ENCODE peak calls at places on chromosomes 11 and 22, in ten cellular contexts. F is neural progenitor cell, D is heart left ventricle, V is aorta, I is fibroblast of lung, O is A549, T is iPS DF 6.9, U is upper lobe of right lung, M is mesendoderm, P is tibial nerve. R is an unnamed sample. For H3K4me1, the result is how much of the 10 kb centered on the place peaks cover.

GRCh38 chr11:79570104-79570503 is 129.3 kb upstream of the TENM4 start:
- DNase-seq in F (no peak), D (no peak), V (no peak), I (no peak), O (no peak), T (no peak), U (no peak), M (no peak), P (no peak), R (no peak)

GRCh38 chr22:32444068-32444467 is 20.2 kb downstream of the BPIFC start:
- DNase-seq in F (peak), D (no peak), V (no peak), I (no peak), O (peak), T (no peak), U (no peak), M (peak), P (no peak), R (no peak)

GRCh38 chr22:42655693-42656092 is 6.5 kb upstream of the CYB5R3 start:
- DNase-seq in F (no peak), D (no peak), V (no peak), I (no peak), O (no peak), T (no peak), U (no peak), M (peak), P (no peak), R (no peak)

GRCh38 chr11:47257518-47258316 is at the start of gene NR1H3:
- DNase-seq in F (peak), D (peak), V (peak), I (peak), O (peak), T (no peak), U (peak), M (peak), P (peak), R (peak)

GRCh38 chr22:37976547-37976946 is 7.8 kb downstream of the SOX10 start:
- DNase-seq in F (no peak), D (no peak), V (no peak), I (no peak), O (no peak), T (no peak), U (no peak), M (no peak), P (no peak), R (no peak)

GRCh38 chr11:104870910-104871309 is 27.4 kb downstream of the CASP12 start:
- DNase-seq in F (no peak), D (no peak), V (no peak), I (peak), O (no peak), T (no peak), U (no peak), M (no peak), P (no peak), R (no peak)

GRCh38 chr22:48240165-48240934 is 1477.9 kb downstream of the TBC1D22A start:
- DNase-seq in F (peak), D (no peak), V (no peak), I (no peak), O (no peak), T (no peak), U (no peak), M (peak), P (no peak), R (no peak)

GRCh38 chr11:106281455-106282173 is 204.2 kb downstream of the AASDHPPT start:
- DNase-seq in F (no peak), D (no peak), V (no peak), I (peak), O (peak), T (no peak), U (no peak), M (no peak), P (no peak), R (no peak)

GRCh38 chr11:971731-972365 is 46.2 kb downstream of the AP2A2 start:
- DNase-seq in F (no peak), D (no peak), V (no peak), I (no peak), O (no peak), T (no peak), U (no peak), M (no peak), P (no peak), R (no peak)

GRCh38 chr11:118180300-118180703 is 3.9 kb upstream of the SCN2B start:
- DNase-seq in F (peak), D (peak), V (no peak), I (peak), O (no peak), T (no peak), U (no peak), M (peak), P (peak), R (peak)

GRCh38 chr11:124832571-124832970 is 32.4 kb upstream of the MSANTD2 start:
- DNase-seq in F (no peak), D (no peak), V (no peak), I (no peak), O (no peak), T (no peak), U (no peak), M (no peak), P (no peak), R (no peak)

GRCh38 chr22:50308597-50308935 is 1.1 kb upstream of the PLXNB2 start:
- DNase-seq in F (peak), D (peak), V (no peak), I (peak), O (no peak), T (no peak), U (peak), M (peak), P (peak), R (peak)

GRCh38 chr22:50305658-50306566 is 1.5 kb downstream of the PLXNB2 start:
- DNase-seq in F (peak), D (peak), V (peak), I (peak), O (peak), T (no peak), U (peak), M (peak), P (peak), R (peak)

GRCh38 chr22:50307891-50308596 is 598 bp upstream of the PLXNB2 start:
- DNase-seq in F (no peak), D (peak), V (no peak), I (no peak), O (no peak), T (no peak), U (no peak), M (no peak), P (no peak), R (peak)

GRCh38 chr22:50305393-50305657 is 2.1 kb downstream of the PLXNB2 start:
- DNase-seq in F (no peak), D (no peak), V (no peak), I (no peak), O (no peak), T (no peak), U (no peak), M (no peak), P (no peak), R (no peak)

GRCh38 chr22:50306753-50307749 is at the start of gene PLXNB2:
- DNase-seq in F (peak), D (peak), V (peak), I (peak), O (peak), T (no peak), U (peak), M (peak), P (peak), R (peak)
- H3K4me1 ChIP-seq in F (under half), D (under half), V (under half), I (under half), O (under half), T (under half), U (half or more), M (under half), P (half or more), R (under half)

DNA sequence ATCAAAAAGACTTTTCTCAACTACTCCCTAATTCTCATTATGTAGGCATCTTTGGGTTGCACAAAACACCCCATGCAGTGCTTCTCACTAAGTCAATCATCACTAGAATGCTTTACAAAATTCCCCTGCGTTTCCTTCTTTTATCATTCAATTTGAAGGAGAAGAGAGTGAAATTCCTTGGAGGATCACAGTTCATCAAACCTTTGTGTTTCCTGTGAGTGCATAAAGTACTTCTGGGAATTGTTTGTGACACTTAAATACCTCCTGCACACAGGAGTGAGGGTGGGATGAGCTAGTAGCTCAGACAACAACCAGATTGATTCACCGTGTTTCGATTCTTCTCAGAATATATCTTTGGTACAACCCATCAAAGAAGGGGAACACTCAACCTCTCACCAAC is 3.7 kb upstream of the OR5AR1 start:
- DNase-seq in F (peak), D (no peak), V (no peak), I (no peak), O (no peak), T (peak), U (no peak), M (peak), P (no peak), R (no peak)
- H3K4me3 ChIP-seq in F (peak), D (no peak), V (no peak), I (no peak), O (no peak), T (no peak), U (no peak), M (no peak), P (no peak), R (no peak)

GRCh38 chr11:110711776-110712642 is at the start of gene ARHGAP20:
- DNase-seq in F (peak), D (peak), V (peak), I (peak), O (peak), T (no peak), U (peak), M (peak), P (peak), R (peak)
- H3K27ac ChIP-seq in F (no peak), D (no peak), V (no peak), I (peak), O (no peak), T (no peak), U (peak), M (no peak), P (peak), R (peak)

GRCh38 chr11:61919841-61920631 is 2.7 kb upstream of the RAB3IL1 start:
- DNase-seq in F (no peak), D (no peak), V (peak), I (no peak), O (peak), T (no peak), U (no peak), M (peak), P (no peak), R (no peak)
- H3K4me1 ChIP-seq in F (under half), D (under half), V (under half), I (under half), O (under half), T (under half), U (under half), M (under half), P (under half), R (under half)

GRCh38 chr11:73625690-73626318 is 20.6 kb upstream of the PLEKHB1 start:
- DNase-seq in F (peak), D (peak), V (peak), I (peak), O (peak), T (peak), U (peak), M (peak), P (peak), R (peak)
- H3K4me3 ChIP-seq in F (no peak), D (no peak), V (no peak), I (peak), O (peak), T (no peak), U (no peak), M (no peak), P (peak), R (peak)

GRCh38 chr11:77518471-77518870 is 44.6 kb upstream of the PAK1 start:
- DNase-seq in F (no peak), D (no peak), V (no peak), I (no peak), O (no peak), T (no peak), U (no peak), M (no peak), P (no peak), R (no peak)

GRCh38 chr11:77515063-77515462 is 41.2 kb upstream of the PAK1 start:
- DNase-seq in F (no peak), D (no peak), V (no peak), I (no peak), O (no peak), T (no peak), U (no peak), M (no peak), P (no peak), R (no peak)

GRCh38 chr11:77517753-77518152 is 43.9 kb upstream of the PAK1 start:
- DNase-seq in F (no peak), D (no peak), V (no peak), I (no peak), O (no peak), T (no peak), U (no peak), M (no peak), P (no peak), R (no peak)

GRCh38 chr11:77517226-77517625 is 43.3 kb upstream of the PAK1 start:
- DNase-seq in F (no peak), D (no peak), V (no peak), I (no peak), O (no peak), T (no peak), U (no peak), M (no peak), P (no peak), R (no peak)

GRCh38 chr11:77515483-77515882 is 41.6 kb upstream of the PAK1 start:
- DNase-seq in F (no peak), D (no peak), V (no peak), I (no peak), O (no peak), T (no peak), U (no peak), M (no peak), P (no peak), R (no peak)
- H3K27ac ChIP-seq in F (no peak), D (no peak), V (no peak), I (no peak), O (no peak), T (no peak), U (no peak), M (no peak), P (no peak), R (no peak)

DNA sequence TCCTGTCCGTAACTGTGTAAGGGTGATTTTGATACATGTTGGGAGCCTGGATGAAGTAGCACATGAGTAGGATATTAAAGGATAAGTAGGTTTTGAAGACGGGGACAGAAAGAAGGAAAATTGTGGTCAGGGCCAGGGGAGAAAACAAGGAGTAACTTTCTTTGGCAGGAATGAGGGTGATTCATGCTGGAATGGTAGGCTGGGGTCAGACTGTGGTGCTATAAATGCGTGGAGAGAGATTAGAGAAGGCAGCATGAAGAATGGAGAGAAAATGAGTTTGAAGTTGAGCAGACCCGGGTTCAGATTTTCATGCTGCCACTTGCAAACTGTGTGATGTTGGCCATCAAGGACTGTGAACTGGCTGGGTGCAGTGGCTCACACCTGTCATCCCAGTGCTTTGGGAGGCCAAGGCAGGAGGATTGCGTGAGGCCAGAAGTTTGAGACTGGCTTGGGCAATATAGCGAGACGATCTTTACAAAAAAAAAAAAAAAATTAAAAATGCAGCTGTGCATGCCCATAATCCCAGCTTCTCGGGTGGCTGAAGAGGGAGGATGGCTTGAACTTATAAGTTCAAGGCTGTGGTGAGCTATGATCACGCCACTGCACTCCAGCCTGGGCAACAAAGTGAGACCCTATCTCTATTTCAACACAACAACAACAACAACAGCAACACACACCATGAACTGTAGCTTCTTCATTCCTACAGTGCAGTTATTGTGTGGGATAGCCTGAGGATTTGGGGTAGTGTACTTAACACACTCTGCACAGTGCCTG is 22.3 kb downstream of the ZBTB16 start:
- DNase-seq in F (no peak), D (no peak), V (no peak), I (peak), O (no peak), T (no peak), U (no peak), M (no peak), P (no peak), R (no peak)
- H3K4me1 ChIP-seq in F (half or more), D (under half), V (under half), I (under half), O (under half), T (under half), U (half or more), M (under half), P (half or more), R (half or more)

GRCh38 chr11:23704183-23704582 is 792.7 kb upstream of the LUZP2 start:
- DNase-seq in F (no peak), D (no peak), V (no peak), I (no peak), O (no peak), T (no peak), U (no peak), M (no peak), P (no peak), R (no peak)
- H3K4me3 ChIP-seq in F (no peak), D (no peak), V (no peak), I (no peak), O (no peak), T (no peak), U (no peak), M (no peak), P (no peak), R (no peak)

GRCh38 chr11:4484310-4484709 is 1.9 kb downstream of the OR52K1 start:
- DNase-seq in F (no peak), D (no peak), V (no peak), I (no peak), O (no peak), T (no peak), U (no peak), M (no peak), P (no peak), R (no peak)

GRCh38 chr11:4480577-4481539 is 1.6 kb upstream of the OR52K1 start:
- DNase-seq in F (no peak), D (no peak), V (no peak), I (no peak), O (no peak), T (no peak), U (no peak), M (no peak), P (no peak), R (no peak)

GRCh38 chr11:4482445-4482844 is at the start of gene OR52K1:
- DNase-seq in F (peak), D (no peak), V (no peak), I (no peak), O (no peak), T (no peak), U (no peak), M (no peak), P (no peak), R (peak)

DNA sequence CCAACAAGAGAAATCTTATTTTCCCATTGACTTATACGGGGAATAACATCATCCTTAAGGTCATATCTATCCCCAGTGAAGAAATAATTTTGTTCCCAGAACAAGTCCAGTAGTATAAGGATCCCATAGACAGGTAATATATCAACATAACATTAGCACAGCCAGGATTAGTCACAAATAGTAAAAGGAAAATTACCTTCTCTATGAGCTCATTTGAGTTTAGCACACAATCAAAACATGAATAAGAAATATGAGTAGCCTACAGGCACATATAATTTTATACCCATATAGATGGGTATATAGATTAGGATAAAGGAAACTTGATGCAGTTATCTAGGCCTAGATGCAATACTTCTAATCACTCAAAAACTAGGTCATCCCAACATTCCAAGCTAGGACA is 2.8 kb upstream of the OR52K1 start:
- DNase-seq in F (no peak), D (no peak), V (no peak), I (no peak), O (no peak), T (no peak), U (no peak), M (no peak), P (no peak), R (no peak)
- H3K27ac ChIP-seq in F (no peak), D (no peak), V (no peak), I (no peak), O (no peak), T (no peak), U (no peak), M (no peak), P (no peak), R (no peak)

R was measured in tibial artery.